ENCODE peak calls at places on chromosomes 4 and X, in six cellular contexts. V is upper lobe of right lung; M is activated T-helper 1 cell treated with anti-CD3 and anti-CD28 coated beads, Interleukin-2, amount 50 U/mL, for 16 hours; A is activated CD8-positive, alpha-beta memory T cell treated with anti-CD3 and anti-CD28 coated beads, Interleukin-2, amount 50 U/mL, for 4 hours; I is stimulated activated CD4-positive, alpha-beta T cell treated with anti-CD3 and anti-CD28 coated beads, Interleukin-1b, Interleukin-23, amount 100 ng/mL, for 24 hours; L is cardiac fibroblast. X is an unnamed sample.

GRCh38 chrX:64395568-64395929 is 297 bp upstream of the MTMR8 start:
- DNase-seq in A (no peak), M (no peak), I (no peak), L (no peak), V (no peak), X (no peak)

GRCh38 chr4:116796022-116796421 is 289.4 kb downstream of the TRAM1L1 start:
- DNase-seq in V (no peak), M (no peak), L (no peak), I (no peak), A (no peak), X (no peak)

GRCh38 chr4:15327311-15328298 is 100.2 kb upstream of the C1QTNF7 start:
- DNase-seq in V (no peak), M (no peak), A (no peak), L (peak; percentile 38), I (no peak), X (no peak)

GRCh38 chr4:175884048-175884447 is 72.0 kb upstream of the GPM6A start:
- DNase-seq in L (no peak), M (no peak), A (no peak), I (no peak), V (no peak), X (peak; percentile 20)

GRCh38 chrX:5748751-5749150 is 479.9 kb downstream of the NLGN4X start:
- DNase-seq in A (no peak), L (no peak), I (no peak), V (no peak), M (no peak), X (no peak)

GRCh38 chr4:176383273-176384077 is 63.7 kb downstream of the SPCS3 start:
- DNase-seq in M (no peak), A (no peak), L (peak; percentile 59), I (no peak), V (no peak), X (no peak)

GRCh38 chr4:91826186-91826585 is 477.6 kb upstream of the GRID2 start:
- DNase-seq in A (no peak), M (no peak), V (no peak), I (no peak), L (peak; percentile 32), X (peak; percentile 3)

GRCh38 chr4:124133753-124134152 is 578.8 kb downstream of the ANKRD50 start:
- DNase-seq in V (no peak), I (no peak), L (no peak), A (no peak), M (no peak), X (no peak)

GRCh38 chrX:9148626-9149385 is 114.9 kb upstream of the FAM9B start:
- DNase-seq in A (no peak), I (no peak), V (no peak), L (peak; percentile 62), M (no peak), X (peak; percentile 9)

GRCh38 chr4:80125252-80126177 is 52.5 kb upstream of the ANTXR2 start:
- DNase-seq in I (no peak), L (peak; percentile 59), M (no peak), A (peak; percentile 31), V (no peak), X (no peak)

GRCh38 chr4:687975-688694 is 816 bp downstream of the SLC49A3 start:
- DNase-seq in A (no peak), I (no peak), L (no peak), V (peak; percentile 73), M (no peak), X (no peak)

GRCh38 chr4:80365928-80366327 is 30.4 kb downstream of the CFAP299 start:
- DNase-seq in A (peak; percentile 52), M (peak; percentile 15), I (peak; percentile 11), L (peak; percentile 67), V (peak; percentile 62), X (peak; percentile 21)

GRCh38 chrX:98548550-98548949 is 1664.8 kb downstream of the RPA4 start:
- DNase-seq in L (no peak), I (no peak), V (no peak), M (no peak), A (no peak), X (no peak)

GRCh38 chrX:136954930-136955329 is 74.4 kb upstream of the RBMX start:
- DNase-seq in V (no peak), M (no peak), I (no peak), A (no peak), L (peak; percentile 60), X (peak; percentile 1)

GRCh38 chr4:39528056-39528465 is 822 bp upstream of the UGDH start:
- DNase-seq in L (peak; percentile 88), A (no peak), I (no peak), M (no peak), V (no peak), X (no peak)

GRCh38 chr4:139786494-139787354 is 121.1 kb downstream of the MGST2 start:
- DNase-seq in V (no peak), I (no peak), L (no peak), A (no peak), M (no peak), X (no peak)

GRCh38 chr4:108547682-108548081 is 72.7 kb upstream of the RPL34 start:
- DNase-seq in V (no peak), L (no peak), I (no peak), A (no peak), M (no peak), X (no peak)

GRCh38 chrX:21770631-21771321 is 12.9 kb upstream of the SMPX start:
- DNase-seq in V (no peak), A (no peak), L (no peak), I (no peak), M (no peak), X (no peak)

GRCh38 chrX:84175943-84176342 is 12.1 kb downstream of the RPS6KA6 start:
- DNase-seq in A (no peak), M (no peak), L (no peak), V (no peak), I (no peak), X (no peak)

GRCh38 chrX:38260231-38260630 is 39.6 kb upstream of the SRPX start:
- DNase-seq in A (no peak), V (no peak), I (no peak), L (no peak), M (no peak), X (peak; percentile 9)

GRCh38 chrX:30302957-30303356 is 6.2 kb downstream of the NR0B1 start:
- DNase-seq in L (peak; percentile 27), V (no peak), I (no peak), A (no peak), M (no peak), X (no peak)

GRCh38 chrX:44017726-44018125 is 44.5 kb upstream of the NDP start:
- DNase-seq in V (no peak), L (no peak), M (no peak), I (no peak), A (no peak), X (no peak)

GRCh38 chr4:926538-926937 is 5.6 kb downstream of the GAK start:
- DNase-seq in V (peak; percentile 53), M (no peak), A (no peak), L (peak; percentile 23), I (no peak), X (no peak)

GRCh38 chrX:20217279-20217678 is 49.4 kb downstream of the RPS6KA3 start:
- DNase-seq in I (no peak), M (no peak), L (peak; percentile 66), A (no peak), V (no peak), X (peak; percentile 27)

GRCh38 chr4:12724520-12724919 is 759.6 kb downstream of the RAB28 start:
- DNase-seq in I (no peak), A (no peak), V (no peak), M (no peak), L (peak; percentile 37), X (no peak)

X was measured in HTR-8/SVneo.